ENCODE peak calls at places on chromosomes 11 and 22, in five cellular contexts. One of them, this sample, is unnamed.

GRCh38 chr11:112321521-112322172 is 61.0 kb upstream of the PLET1 start:
- DNase-seq in spleen: no peak
- DNase-seq in GM12878: peak
- DNase-seq in upper lobe of left lung: no peak
- DNase-seq in HCT116: peak
- DNase-seq in this sample: peak

GRCh38 chr11:11179239-11179638 is 173.8 kb downstream of the CSNK2A3 start:
- DNase-seq in upper lobe of left lung: no peak
- DNase-seq in HCT116: peak
- DNase-seq in GM12878: no peak
- DNase-seq in spleen: no peak
- DNase-seq in this sample: no peak

GRCh38 chr11:76802151-76802550 is 19.0 kb downstream of the TSKU start:
- DNase-seq in spleen: peak
- DNase-seq in HCT116: no peak
- DNase-seq in GM12878: no peak
- DNase-seq in upper lobe of left lung: no peak
- DNase-seq in this sample: no peak

GRCh38 chr11:79067355-79067685 is 373.5 kb downstream of the TENM4 start:
- DNase-seq in spleen: no peak
- DNase-seq in GM12878: no peak
- DNase-seq in HCT116: no peak
- DNase-seq in upper lobe of left lung: no peak
- DNase-seq in this sample: no peak

GRCh38 chr11:95337175-95337957 is 106.4 kb upstream of the SESN3 start:
- DNase-seq in GM12878: peak
- DNase-seq in upper lobe of left lung: peak
- DNase-seq in HCT116: no peak
- DNase-seq in spleen: peak
- DNase-seq in this sample: peak

GRCh38 chr11:48307760-48308386 is 1.9 kb downstream of the OR4S1 start:
- DNase-seq in spleen: no peak
- DNase-seq in GM12878: no peak
- DNase-seq in upper lobe of left lung: no peak
- DNase-seq in HCT116: peak
- DNase-seq in this sample: no peak

GRCh38 chr22:25161916-25162530 is 37.6 kb upstream of the CRYBB3 start:
- DNase-seq in upper lobe of left lung: no peak
- DNase-seq in spleen: peak
- DNase-seq in HCT116: no peak
- DNase-seq in GM12878: no peak
- DNase-seq in this sample: no peak

GRCh38 chr11:63919267-63920125 is 2.5 kb upstream of the RCOR2 start:
- DNase-seq in HCT116: no peak
- DNase-seq in GM12878: no peak
- DNase-seq in upper lobe of left lung: peak
- DNase-seq in spleen: no peak
- DNase-seq in this sample: no peak

GRCh38 chr11:95584180-95584579 is 205.4 kb downstream of the FAM76B start:
- DNase-seq in HCT116: no peak
- DNase-seq in spleen: no peak
- DNase-seq in upper lobe of left lung: no peak
- DNase-seq in GM12878: no peak
- DNase-seq in this sample: no peak

GRCh38 chr11:118045191-118045590 is 31.7 kb upstream of the TMPRSS4 start:
- DNase-seq in GM12878: no peak
- DNase-seq in spleen: no peak
- DNase-seq in HCT116: no peak
- DNase-seq in upper lobe of left lung: no peak
- DNase-seq in this sample: no peak

GRCh38 chr22:17366830-17367229 is 2.4 kb upstream of the CECR2 start:
- DNase-seq in spleen: peak
- DNase-seq in upper lobe of left lung: peak
- DNase-seq in HCT116: peak
- DNase-seq in GM12878: no peak
- DNase-seq in this sample: no peak

GRCh38 chr22:44544523-44545433 is 46.7 kb upstream of the RTL6 start:
- DNase-seq in GM12878: no peak
- DNase-seq in upper lobe of left lung: peak
- DNase-seq in HCT116: no peak
- DNase-seq in spleen: no peak
- DNase-seq in this sample: peak

GRCh38 chr11:18617688-18618340 is 16.3 kb downstream of the SPTY2D1 start:
- DNase-seq in GM12878: peak
- DNase-seq in HCT116: no peak
- DNase-seq in upper lobe of left lung: no peak
- DNase-seq in spleen: no peak
- DNase-seq in this sample: no peak

GRCh38 chr11:332651-333480 is 12.2 kb upstream of the IFITM3 start:
- DNase-seq in spleen: no peak
- DNase-seq in upper lobe of left lung: no peak
- DNase-seq in GM12878: no peak
- DNase-seq in HCT116: no peak
- DNase-seq in this sample: peak

GRCh38 chr11:132349806-132350733 is 979.7 kb downstream of the NTM start:
- DNase-seq in spleen: no peak
- DNase-seq in HCT116: no peak
- DNase-seq in GM12878: no peak
- DNase-seq in upper lobe of left lung: no peak
- DNase-seq in this sample: no peak

GRCh38 chr11:64334764-64335741 is 5.0 kb upstream of the CCDC88B start:
- DNase-seq in upper lobe of left lung: peak
- DNase-seq in spleen: no peak
- DNase-seq in HCT116: peak
- DNase-seq in GM12878: peak
- DNase-seq in this sample: no peak

GRCh38 chr11:82557274-82557673 is 176.4 kb downstream of the FAM181B start:
- DNase-seq in spleen: peak
- DNase-seq in HCT116: no peak
- DNase-seq in GM12878: peak
- DNase-seq in upper lobe of left lung: no peak
- DNase-seq in this sample: no peak

GRCh38 chr22:48885271-48885918 is 942.3 kb downstream of the BRD1 start:
- DNase-seq in spleen: peak
- DNase-seq in upper lobe of left lung: no peak
- DNase-seq in GM12878: no peak
- DNase-seq in HCT116: no peak
- DNase-seq in this sample: no peak

GRCh38 chr11:61007383-61007970 is 36.0 kb downstream of the CD6 start:
- DNase-seq in GM12878: no peak
- DNase-seq in HCT116: no peak
- DNase-seq in spleen: no peak
- DNase-seq in upper lobe of left lung: peak
- DNase-seq in this sample: no peak

GRCh38 chr11:76380161-76380976 is 563 bp downstream of the THAP12 start:
- DNase-seq in upper lobe of left lung: peak
- DNase-seq in spleen: peak
- DNase-seq in HCT116: no peak
- DNase-seq in GM12878: no peak
- DNase-seq in this sample: no peak

GRCh38 chr11:120867024-120867423 is 156.9 kb upstream of the TBCEL start:
- DNase-seq in GM12878: no peak
- DNase-seq in spleen: no peak
- DNase-seq in HCT116: no peak
- DNase-seq in upper lobe of left lung: no peak
- DNase-seq in this sample: no peak

GRCh38 chr22:44292007-44292370 is 20.8 kb downstream of the SHISAL1 start:
- DNase-seq in spleen: no peak
- DNase-seq in HCT116: no peak
- DNase-seq in upper lobe of left lung: no peak
- DNase-seq in GM12878: no peak
- DNase-seq in this sample: no peak

GRCh38 chr22:18975434-18976196 is 39.5 kb upstream of the PRODH start:
- DNase-seq in upper lobe of left lung: peak
- DNase-seq in GM12878: no peak
- DNase-seq in spleen: peak
- DNase-seq in HCT116: no peak
- DNase-seq in this sample: no peak

GRCh38 chr22:39519681-39520053 is 695 bp upstream of the ATF4 start:
- DNase-seq in HCT116: no peak
- DNase-seq in upper lobe of left lung: no peak
- DNase-seq in spleen: no peak
- DNase-seq in GM12878: no peak
- DNase-seq in this sample: no peak
- TF ChIP-seq POLR2A in HCT116: peak
- TF ChIP-seq POLR2A in upper lobe of left lung: peak
- TF ChIP-seq POLR2A in spleen: no peak
- TF ChIP-seq POLR2A in GM12878: peak
- TF ChIP-seq POLR2A in this sample: peak

GRCh38 chr22:45603631-45604030 is 68.0 kb upstream of the ATXN10 start:
- DNase-seq in spleen: no peak
- DNase-seq in HCT116: no peak
- DNase-seq in upper lobe of left lung: no peak
- DNase-seq in GM12878: no peak
- DNase-seq in this sample: no peak

GRCh38 chr22:45600791-45601730 is 70.6 kb upstream of the ATXN10 start:
- DNase-seq in spleen: no peak
- DNase-seq in HCT116: no peak
- DNase-seq in upper lobe of left lung: no peak
- DNase-seq in GM12878: no peak
- DNase-seq in this sample: no peak

GRCh38 chr22:45604239-45604711 is 67.4 kb upstream of the ATXN10 start:
- DNase-seq in upper lobe of left lung: no peak
- DNase-seq in GM12878: no peak
- DNase-seq in spleen: no peak
- DNase-seq in HCT116: no peak
- DNase-seq in this sample: peak

GRCh38 chr22:45602004-45602733 is 69.5 kb upstream of the ATXN10 start:
- DNase-seq in upper lobe of left lung: no peak
- DNase-seq in HCT116: no peak
- DNase-seq in GM12878: no peak
- DNase-seq in spleen: peak
- DNase-seq in this sample: no peak

DNA sequence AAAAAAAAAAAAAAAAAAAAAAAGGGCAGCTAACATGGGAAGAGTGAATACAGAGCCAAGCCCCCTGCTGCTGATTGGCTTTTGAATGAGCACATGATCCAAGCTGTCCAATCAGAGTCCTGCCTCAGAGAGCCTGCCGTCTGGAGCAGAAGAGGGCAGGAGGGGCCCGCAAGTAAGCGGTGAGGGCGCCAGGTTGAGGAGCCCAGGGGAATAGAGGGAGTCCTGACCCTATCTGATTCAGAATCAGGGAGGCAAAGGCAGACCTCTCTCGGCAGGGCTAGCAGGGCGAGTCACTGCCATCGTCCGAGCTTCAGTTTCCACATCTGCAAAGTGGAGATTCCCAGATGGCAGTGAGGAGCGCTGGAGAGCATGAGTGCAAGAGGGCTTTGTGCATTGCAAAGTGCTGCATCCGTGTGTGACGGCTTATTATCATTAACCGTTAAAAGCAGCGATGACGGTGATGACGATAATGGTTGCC is 68.8 kb upstream of the ATXN10 start:
- DNase-seq in GM12878: no peak
- DNase-seq in HCT116: peak
- DNase-seq in upper lobe of left lung: no peak
- DNase-seq in spleen: peak
- DNase-seq in this sample: no peak
- TF ChIP-seq POLR2AphosphoS5 in GM12878: no peak
- TF ChIP-seq POLR2AphosphoS5 in HCT116: peak
- TF ChIP-seq POLR2AphosphoS5 in upper lobe of left lung: no peak
- TF ChIP-seq POLR2AphosphoS5 in spleen: no peak
- TF ChIP-seq POLR2AphosphoS5 in this sample: no peak

GRCh38 chr11:121931121-121931520 is 184.9 kb downstream of the BLID start:
- DNase-seq in HCT116: no peak
- DNase-seq in GM12878: no peak
- DNase-seq in upper lobe of left lung: no peak
- DNase-seq in spleen: no peak
- DNase-seq in this sample: no peak

GRCh38 chr11:121928597-121929580 is 187.1 kb downstream of the BLID start:
- DNase-seq in GM12878: no peak
- DNase-seq in upper lobe of left lung: no peak
- DNase-seq in HCT116: no peak
- DNase-seq in spleen: no peak
- DNase-seq in this sample: no peak

GRCh38 chr11:121927789-121928188 is 188.2 kb downstream of the BLID start:
- DNase-seq in spleen: no peak
- DNase-seq in HCT116: no peak
- DNase-seq in GM12878: no peak
- DNase-seq in upper lobe of left lung: no peak
- DNase-seq in this sample: no peak

GRCh38 chr11:121930004-121930965 is 185.7 kb downstream of the BLID start:
- DNase-seq in HCT116: no peak
- DNase-seq in GM12878: peak
- DNase-seq in upper lobe of left lung: no peak
- DNase-seq in spleen: no peak
- DNase-seq in this sample: no peak

DNA sequence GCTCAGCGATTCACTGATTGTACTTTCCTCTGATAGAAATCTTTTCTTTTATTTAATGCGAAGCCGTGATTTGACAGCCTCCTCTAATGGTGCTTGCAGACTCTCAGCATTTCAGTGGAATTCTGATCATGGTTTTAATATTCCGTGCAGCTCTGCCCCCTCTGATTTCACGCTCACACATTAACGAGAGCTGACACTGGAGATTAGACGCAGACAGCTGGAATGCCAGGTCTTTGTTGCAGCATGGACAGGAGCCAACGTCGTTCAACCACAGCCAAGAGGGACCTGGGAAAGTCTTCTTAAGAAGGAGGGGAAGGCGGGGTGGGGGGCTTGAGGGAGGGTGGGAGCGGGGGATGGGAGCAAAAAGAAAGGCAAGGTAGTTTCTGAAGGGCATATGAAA is 186.4 kb downstream of the BLID start:
- DNase-seq in HCT116: no peak
- DNase-seq in GM12878: no peak
- DNase-seq in spleen: no peak
- DNase-seq in upper lobe of left lung: no peak
- DNase-seq in this sample: no peak
- H3K4me3 ChIP-seq in HCT116: no peak
- H3K4me3 ChIP-seq in GM12878: peak
- H3K4me3 ChIP-seq in spleen: peak
- H3K4me3 ChIP-seq in upper lobe of left lung: no peak
- H3K4me3 ChIP-seq in this sample: peak

DNA sequence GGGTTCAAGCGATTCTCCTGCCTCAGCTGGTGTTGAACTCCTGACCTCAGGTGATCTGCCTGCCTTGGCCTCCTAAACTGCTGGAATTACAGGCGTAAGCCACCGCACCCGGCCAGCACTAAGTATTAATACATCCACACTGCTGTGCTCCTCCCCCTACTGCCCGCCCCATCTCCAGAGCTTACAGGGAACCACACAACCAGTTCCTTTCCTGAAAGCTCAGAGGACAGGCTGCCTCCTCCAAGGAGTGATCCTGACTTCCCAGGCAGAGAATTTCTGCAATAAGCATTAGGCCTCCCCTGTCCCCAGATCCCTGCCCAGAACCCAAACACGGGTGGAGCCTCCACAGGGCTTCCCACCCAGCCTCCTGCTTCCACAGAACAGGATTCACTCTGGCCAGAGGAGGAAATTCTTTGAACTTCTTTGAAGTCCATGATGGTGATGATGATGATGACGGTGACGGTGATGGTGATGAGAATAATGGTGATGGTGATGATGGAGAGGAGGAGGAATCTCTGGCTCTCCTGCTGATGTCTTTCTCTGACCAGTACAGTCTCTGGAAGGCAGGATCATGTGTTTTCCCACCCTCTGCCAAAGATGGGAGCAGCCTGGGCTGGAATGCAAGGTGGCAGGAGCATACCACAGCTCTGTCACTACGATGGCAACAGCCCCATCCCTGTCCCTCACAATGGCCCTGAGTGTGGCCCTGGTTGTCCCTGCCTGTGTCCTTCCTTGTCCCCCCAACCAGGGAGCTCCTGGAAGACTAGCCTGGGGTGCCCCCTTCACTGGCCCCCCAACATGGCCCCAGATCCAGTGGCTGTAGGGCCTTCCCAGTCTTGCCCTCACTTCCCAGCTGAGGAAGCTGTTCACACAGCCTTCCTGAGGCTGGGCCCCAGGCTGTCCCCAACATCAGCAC is 33.5 kb upstream of the CSNK1E start:
- DNase-seq in upper lobe of left lung: no peak
- DNase-seq in spleen: peak
- DNase-seq in GM12878: no peak
- DNase-seq in HCT116: no peak
- DNase-seq in this sample: no peak
- TF ChIP-seq POLR2A in upper lobe of left lung: no peak
- TF ChIP-seq POLR2A in spleen: no peak
- TF ChIP-seq POLR2A in GM12878: peak
- TF ChIP-seq POLR2A in HCT116: no peak
- TF ChIP-seq POLR2A in this sample: no peak